ENCODE peak calls at places on chromosome 7, in six cellular contexts. K, H, G, Q, L and V are unnamed samples.

GRCh38 chr7:73833251-73833919 is 2.6 kb downstream of the CLDN4 start:
- DNase-seq in K (no peak), H (no peak), G (no peak), Q (no peak), L (no peak), V (no peak)

GRCh38 chr7:9961161-9961922 is 1012.3 kb upstream of the PHF14 start:
- DNase-seq in K (no peak), H (no peak), G (no peak), Q (no peak), L (no peak), V (no peak)

GRCh38 chr7:5419523-5420107 is 4.0 kb downstream of the TNRC18 start:
- DNase-seq in K (no peak), H (no peak), G (no peak), Q (peak), L (no peak), V (no peak)

GRCh38 chr7:44802418-44803025 is 6.0 kb downstream of the PPIA start:
- DNase-seq in K (no peak), H (no peak), G (no peak), Q (no peak), L (no peak), V (no peak)

GRCh38 chr7:30001953-30002352 is 12.4 kb upstream of the SCRN1 start:
- DNase-seq in K (no peak), H (no peak), G (no peak), Q (no peak), L (no peak), V (no peak)

GRCh38 chr7:155395176-155395797 is 62.6 kb upstream of the EN2 start:
- DNase-seq in K (no peak), H (no peak), G (no peak), Q (no peak), L (no peak), V (no peak)

GRCh38 chr7:69429817-69430501 is 168.3 kb upstream of the AUTS2 start:
- DNase-seq in K (no peak), H (no peak), G (no peak), Q (no peak), L (no peak), V (no peak)

GRCh38 chr7:36827914-36828313 is 103.6 kb upstream of the AOAH start:
- DNase-seq in K (no peak), H (no peak), G (no peak), Q (no peak), L (no peak), V (no peak)

GRCh38 chr7:98745722-98746318 is 124.0 kb downstream of the TMEM130 start:
- DNase-seq in K (peak), H (peak), G (peak), Q (peak), L (peak), V (peak)

GRCh38 chr7:33590902-33591301 is 314.4 kb upstream of the BMPER start:
- DNase-seq in K (no peak), H (no peak), G (no peak), Q (peak), L (no peak), V (no peak)